ENCODE peak calls at places on chromosome 16, in seven cellular contexts. One of them, this sample, is unnamed.

GRCh38 chr16:69217433-69217832 is 30.5 kb downstream of the SNTB2 start:
- DNase-seq in H1: no peak
- DNase-seq in A549: peak
- DNase-seq in HepG2: peak
- DNase-seq in endothelial cell of umbilical vein: peak
- DNase-seq in HCT116: no peak
- DNase-seq in GM12878: no peak
- DNase-seq in this sample: no peak

GRCh38 chr16:75244225-75244792 is 7.1 kb downstream of the BCAR1 start:
- DNase-seq in H1: no peak
- DNase-seq in A549: no peak
- DNase-seq in HepG2: no peak
- DNase-seq in endothelial cell of umbilical vein: peak
- DNase-seq in HCT116: no peak
- DNase-seq in GM12878: no peak
- DNase-seq in this sample: peak

GRCh38 chr16:57883953-57884654 is 81.8 kb upstream of the KIFC3 start:
- DNase-seq in H1: peak
- DNase-seq in A549: no peak
- DNase-seq in HepG2: no peak
- DNase-seq in endothelial cell of umbilical vein: no peak
- DNase-seq in HCT116: no peak
- DNase-seq in GM12878: no peak
- DNase-seq in this sample: no peak

GRCh38 chr16:70253291-70254094 is 1.8 kb upstream of the EXOSC6 start:
- DNase-seq in H1: peak
- DNase-seq in A549: peak
- DNase-seq in HepG2: peak
- DNase-seq in endothelial cell of umbilical vein: peak
- DNase-seq in HCT116: peak
- DNase-seq in GM12878: no peak
- DNase-seq in this sample: peak

GRCh38 chr16:12113581-12114375 is 137.2 kb downstream of the SNX29 start:
- DNase-seq in H1: no peak
- DNase-seq in A549: no peak
- DNase-seq in HepG2: no peak
- DNase-seq in endothelial cell of umbilical vein: no peak
- DNase-seq in HCT116: no peak
- DNase-seq in GM12878: no peak
- DNase-seq in this sample: no peak

GRCh38 chr16:22948603-22949368 is 134.8 kb downstream of the HS3ST2 start:
- DNase-seq in H1: peak
- DNase-seq in A549: peak
- DNase-seq in HepG2: peak
- DNase-seq in endothelial cell of umbilical vein: peak
- DNase-seq in HCT116: peak
- DNase-seq in GM12878: peak
- DNase-seq in this sample: peak

GRCh38 chr16:8493885-8494487 is 96.3 kb downstream of the TMEM114 start:
- DNase-seq in H1: peak
- DNase-seq in A549: peak
- DNase-seq in HepG2: no peak
- DNase-seq in endothelial cell of umbilical vein: no peak
- DNase-seq in HCT116: no peak
- DNase-seq in GM12878: no peak
- DNase-seq in this sample: peak

GRCh38 chr16:29011112-29011511 is 26.3 kb downstream of the LAT start:
- DNase-seq in H1: peak
- DNase-seq in A549: no peak
- DNase-seq in HepG2: no peak
- DNase-seq in endothelial cell of umbilical vein: no peak
- DNase-seq in HCT116: no peak
- DNase-seq in GM12878: no peak
- DNase-seq in this sample: peak

GRCh38 chr16:24208710-24209109 is 47.4 kb upstream of the CACNG3 start:
- DNase-seq in H1: no peak
- DNase-seq in A549: no peak
- DNase-seq in HepG2: no peak
- DNase-seq in endothelial cell of umbilical vein: no peak
- DNase-seq in HCT116: no peak
- DNase-seq in GM12878: no peak
- DNase-seq in this sample: no peak

GRCh38 chr16:77788196-77789084 is at the start of gene VAT1L:
- DNase-seq in H1: peak
- DNase-seq in A549: peak
- DNase-seq in HepG2: no peak
- DNase-seq in endothelial cell of umbilical vein: peak
- DNase-seq in HCT116: no peak
- DNase-seq in GM12878: no peak
- DNase-seq in this sample: peak

GRCh38 chr16:81170824-81171223 is 67.7 kb upstream of the BCO1 start:
- DNase-seq in H1: peak
- DNase-seq in A549: no peak
- DNase-seq in HepG2: no peak
- DNase-seq in endothelial cell of umbilical vein: no peak
- DNase-seq in HCT116: no peak
- DNase-seq in GM12878: no peak
- DNase-seq in this sample: peak

GRCh38 chr16:57155702-57156350 is 30.0 kb downstream of the PSME3IP1 start:
- DNase-seq in H1: no peak
- DNase-seq in A549: no peak
- DNase-seq in HepG2: no peak
- DNase-seq in endothelial cell of umbilical vein: no peak
- DNase-seq in HCT116: no peak
- DNase-seq in GM12878: no peak
- DNase-seq in this sample: no peak

GRCh38 chr16:73214825-73215481 is 167.0 kb upstream of the ZFHX3 start:
- DNase-seq in H1: no peak
- DNase-seq in A549: no peak
- DNase-seq in HepG2: no peak
- DNase-seq in endothelial cell of umbilical vein: no peak
- DNase-seq in HCT116: no peak
- DNase-seq in GM12878: no peak
- DNase-seq in this sample: no peak

GRCh38 chr16:56673916-56674315 is 4.3 kb downstream of the MT1H start:
- DNase-seq in H1: no peak
- DNase-seq in A549: peak
- DNase-seq in HepG2: peak
- DNase-seq in endothelial cell of umbilical vein: peak
- DNase-seq in HCT116: no peak
- DNase-seq in GM12878: no peak
- DNase-seq in this sample: no peak

GRCh38 chr16:1745900-1746692 is 25.2 kb downstream of the NME3 start:
- DNase-seq in H1: no peak
- DNase-seq in A549: no peak
- DNase-seq in HepG2: no peak
- DNase-seq in endothelial cell of umbilical vein: no peak
- DNase-seq in HCT116: no peak
- DNase-seq in GM12878: no peak
- DNase-seq in this sample: no peak

GRCh38 chr16:84893849-84894599 is 74.2 kb downstream of the CRISPLD2 start:
- DNase-seq in H1: no peak
- DNase-seq in A549: no peak
- DNase-seq in HepG2: peak
- DNase-seq in endothelial cell of umbilical vein: no peak
- DNase-seq in HCT116: no peak
- DNase-seq in GM12878: peak
- DNase-seq in this sample: peak

GRCh38 chr16:10883004-10883403 is 6.0 kb downstream of the CIITA start:
- DNase-seq in H1: no peak
- DNase-seq in A549: no peak
- DNase-seq in HepG2: no peak
- DNase-seq in endothelial cell of umbilical vein: no peak
- DNase-seq in HCT116: no peak
- DNase-seq in GM12878: no peak
- DNase-seq in this sample: no peak

GRCh38 chr16:11779074-11779473 is 18.0 kb downstream of the ZC3H7A start:
- DNase-seq in H1: no peak
- DNase-seq in A549: no peak
- DNase-seq in HepG2: no peak
- DNase-seq in endothelial cell of umbilical vein: no peak
- DNase-seq in HCT116: no peak
- DNase-seq in GM12878: no peak
- DNase-seq in this sample: no peak

GRCh38 chr16:88785106-88785924 is at the start of gene PIEZO1:
- DNase-seq in H1: no peak
- DNase-seq in A549: peak
- DNase-seq in HepG2: no peak
- DNase-seq in endothelial cell of umbilical vein: peak
- DNase-seq in HCT116: no peak
- DNase-seq in GM12878: no peak
- DNase-seq in this sample: peak
- TF ChIP-seq POLR2A in H1: no peak
- TF ChIP-seq POLR2A in A549: peak
- TF ChIP-seq POLR2A in HepG2: peak
- TF ChIP-seq POLR2A in endothelial cell of umbilical vein: peak
- TF ChIP-seq POLR2A in HCT116: peak
- TF ChIP-seq POLR2A in GM12878: peak
- TF ChIP-seq POLR2A in this sample: peak

GRCh38 chr16:67861877-67862276 is 11.0 kb upstream of the EDC4 start:
- DNase-seq in H1: no peak
- DNase-seq in A549: no peak
- DNase-seq in HepG2: no peak
- DNase-seq in endothelial cell of umbilical vein: no peak
- DNase-seq in HCT116: no peak
- DNase-seq in GM12878: no peak
- DNase-seq in this sample: no peak

GRCh38 chr16:67862623-67863583 is 9.9 kb upstream of the EDC4 start:
- DNase-seq in H1: no peak
- DNase-seq in A549: no peak
- DNase-seq in HepG2: no peak
- DNase-seq in endothelial cell of umbilical vein: no peak
- DNase-seq in HCT116: no peak
- DNase-seq in GM12878: no peak
- DNase-seq in this sample: no peak

GRCh38 chr16:67868290-67868689 is 4.6 kb upstream of the EDC4 start:
- DNase-seq in H1: no peak
- DNase-seq in A549: no peak
- DNase-seq in HepG2: no peak
- DNase-seq in endothelial cell of umbilical vein: no peak
- DNase-seq in HCT116: no peak
- DNase-seq in GM12878: no peak
- DNase-seq in this sample: no peak

GRCh38 chr16:67864594-67864993 is 8.3 kb upstream of the EDC4 start:
- DNase-seq in H1: no peak
- DNase-seq in A549: no peak
- DNase-seq in HepG2: no peak
- DNase-seq in endothelial cell of umbilical vein: no peak
- DNase-seq in HCT116: no peak
- DNase-seq in GM12878: no peak
- DNase-seq in this sample: no peak

GRCh38 chr16:67865318-67865717 is 7.5 kb upstream of the EDC4 start:
- DNase-seq in H1: no peak
- DNase-seq in A549: peak
- DNase-seq in HepG2: peak
- DNase-seq in endothelial cell of umbilical vein: peak
- DNase-seq in HCT116: no peak
- DNase-seq in GM12878: no peak
- DNase-seq in this sample: peak
- TF ChIP-seq CTCF in H1: peak
- TF ChIP-seq CTCF in A549: peak
- TF ChIP-seq CTCF in HepG2: peak
- TF ChIP-seq CTCF in endothelial cell of umbilical vein: peak
- TF ChIP-seq CTCF in HCT116: peak
- TF ChIP-seq CTCF in GM12878: peak
- TF ChIP-seq CTCF in this sample: peak

DNA sequence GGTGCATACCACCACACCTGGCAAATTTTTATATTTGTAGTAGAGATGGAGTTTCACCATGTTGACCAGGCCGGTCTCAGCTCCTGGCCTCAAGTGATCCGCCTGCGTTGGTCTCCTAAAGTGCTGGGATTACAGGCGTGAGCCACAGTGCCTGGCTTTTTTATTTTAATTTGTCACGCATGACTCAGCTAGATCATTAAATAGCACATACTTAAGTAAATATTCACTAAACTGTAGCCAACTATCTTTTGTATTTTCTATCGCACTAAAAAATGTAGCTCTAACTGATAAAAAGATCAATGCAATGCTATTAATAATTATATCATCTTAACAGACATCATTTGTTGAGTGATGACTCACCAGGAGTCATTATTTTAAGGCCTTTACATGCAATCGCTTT is 693.4 kb upstream of the EEF2KMT start:
- DNase-seq in H1: no peak
- DNase-seq in A549: no peak
- DNase-seq in HepG2: no peak
- DNase-seq in endothelial cell of umbilical vein: no peak
- DNase-seq in HCT116: no peak
- DNase-seq in GM12878: no peak
- DNase-seq in this sample: no peak
- TF ChIP-seq MAX in H1: no peak
- TF ChIP-seq MAX in A549: no peak
- TF ChIP-seq MAX in HepG2: no peak
- TF ChIP-seq MAX in endothelial cell of umbilical vein: no peak
- TF ChIP-seq MAX in HCT116: no peak
- TF ChIP-seq MAX in GM12878: no peak
- TF ChIP-seq MAX in this sample: no peak

GRCh38 chr16:27285676-27286196 is 17.2 kb upstream of the NSMCE1 start:
- DNase-seq in H1: no peak
- DNase-seq in A549: no peak
- DNase-seq in HepG2: no peak
- DNase-seq in endothelial cell of umbilical vein: no peak
- DNase-seq in HCT116: no peak
- DNase-seq in GM12878: no peak
- DNase-seq in this sample: peak
- TF ChIP-seq POLR2A in H1: no peak
- TF ChIP-seq POLR2A in A549: no peak
- TF ChIP-seq POLR2A in HepG2: no peak
- TF ChIP-seq POLR2A in endothelial cell of umbilical vein: no peak
- TF ChIP-seq POLR2A in HCT116: no peak
- TF ChIP-seq POLR2A in GM12878: no peak
- TF ChIP-seq POLR2A in this sample: no peak

DNA sequence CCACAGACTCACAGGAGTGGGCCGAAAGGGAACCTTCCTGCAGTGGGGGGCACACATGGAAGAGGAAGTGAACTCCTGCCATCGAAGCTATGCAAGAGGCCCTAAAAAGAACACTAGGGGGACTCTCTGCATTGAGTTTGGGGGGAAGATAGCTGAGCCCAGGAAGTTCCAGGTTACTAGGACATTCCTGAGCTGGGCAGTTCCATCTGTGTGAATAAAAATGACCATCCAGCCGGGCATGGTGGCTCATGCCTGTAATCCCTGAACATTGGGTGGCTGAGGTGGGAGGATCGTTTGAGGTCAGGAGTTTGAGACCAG is 211.8 kb downstream of the ZNF423 start:
- DNase-seq in H1: no peak
- DNase-seq in A549: no peak
- DNase-seq in HepG2: no peak
- DNase-seq in endothelial cell of umbilical vein: no peak
- DNase-seq in HCT116: no peak
- DNase-seq in GM12878: no peak
- DNase-seq in this sample: peak
- TF ChIP-seq CTCF in H1: peak
- TF ChIP-seq CTCF in A549: no peak
- TF ChIP-seq CTCF in HepG2: peak
- TF ChIP-seq CTCF in endothelial cell of umbilical vein: no peak
- TF ChIP-seq CTCF in HCT116: no peak
- TF ChIP-seq CTCF in GM12878: no peak
- TF ChIP-seq CTCF in this sample: peak